ENCODE peak calls at places on chromosomes 11 and 22, in five cellular contexts. R, S, F, A and E are unnamed samples.

GRCh38 chr22:26481694-26482093 is 1.9 kb downstream of the HPS4 start:
- DNase-seq in F (no peak), S (no peak), R (no peak), A (peak; percentile 30), E (peak; percentile 17)

GRCh38 chr22:40244586-40244985 is 66.9 kb downstream of the TNRC6B start:
- DNase-seq in A (no peak), S (no peak), R (no peak), F (no peak), E (no peak)

GRCh38 chr11:22192642-22193347 is at the start of gene ANO5:
- DNase-seq in S (no peak), A (no peak), R (no peak), F (peak; percentile 7), E (no peak)

GRCh38 chr11:60345489-60345888 is 18.4 kb downstream of the MS4A6E start:
- DNase-seq in R (peak; percentile 24), A (no peak), S (no peak), F (peak; percentile 3), E (peak; percentile 52)

GRCh38 chr11:31443802-31444201 is 65.6 kb downstream of the IMMP1L start:
- DNase-seq in F (no peak), A (no peak), S (no peak), R (no peak), E (no peak)

GRCh38 chr22:43211941-43212433 is 25.1 kb upstream of the TTLL12 start:
- DNase-seq in S (no peak), R (no peak), A (no peak), F (no peak), E (no peak)

GRCh38 chr11:101835465-101836063 is 79.2 kb upstream of the CEP126 start:
- DNase-seq in R (no peak), A (no peak), S (no peak), F (no peak), E (no peak)

GRCh38 chr11:134514354-134514951 is 102.4 kb upstream of the B3GAT1 start:
- DNase-seq in S (no peak), F (no peak), R (no peak), A (no peak), E (no peak)

GRCh38 chr11:10709299-10710086 is 15.9 kb upstream of the IRAG1 start:
- DNase-seq in F (no peak), R (no peak), A (no peak), S (no peak), E (no peak)

GRCh38 chr11:100682247-100682969 is 4.7 kb upstream of the ARHGAP42 start:
- DNase-seq in R (no peak), A (no peak), S (no peak), F (peak; percentile 56), E (no peak)

GRCh38 chr22:40714514-40714966 is 35.3 kb downstream of the MCHR1 start:
- DNase-seq in A (no peak), R (no peak), F (peak; percentile 25), S (no peak), E (no peak)

DNA sequence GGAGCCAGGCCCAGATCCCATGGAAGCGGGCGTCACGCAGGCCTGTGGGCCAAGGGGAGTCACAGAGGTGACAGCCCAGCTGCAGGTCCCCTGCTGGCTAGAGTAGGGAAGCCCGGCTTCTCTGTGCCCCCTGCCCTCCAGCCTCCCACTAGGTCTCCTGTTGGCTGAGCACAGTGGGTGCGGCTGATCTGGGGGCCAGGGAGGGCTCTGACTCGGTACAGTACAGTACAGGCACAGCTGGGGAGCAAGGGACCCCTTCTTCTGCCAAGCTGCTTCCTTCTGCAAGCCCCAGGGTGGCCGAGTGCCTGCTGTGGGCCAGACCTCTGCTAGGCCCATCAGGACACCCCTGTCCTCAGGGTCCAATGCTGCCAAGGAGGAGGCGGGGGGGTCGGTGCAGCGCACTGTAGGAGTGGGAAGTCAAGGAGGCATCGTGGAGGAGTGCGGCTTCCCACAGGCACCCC is 10.1 kb downstream of the SUSD2 start:
- DNase-seq in A (no peak), R (no peak), F (no peak), S (no peak), E (no peak)
- TF ChIP-seq CTCF in A (no peak), R (no peak), F (no peak), S (no peak), E (no peak)

DNA sequence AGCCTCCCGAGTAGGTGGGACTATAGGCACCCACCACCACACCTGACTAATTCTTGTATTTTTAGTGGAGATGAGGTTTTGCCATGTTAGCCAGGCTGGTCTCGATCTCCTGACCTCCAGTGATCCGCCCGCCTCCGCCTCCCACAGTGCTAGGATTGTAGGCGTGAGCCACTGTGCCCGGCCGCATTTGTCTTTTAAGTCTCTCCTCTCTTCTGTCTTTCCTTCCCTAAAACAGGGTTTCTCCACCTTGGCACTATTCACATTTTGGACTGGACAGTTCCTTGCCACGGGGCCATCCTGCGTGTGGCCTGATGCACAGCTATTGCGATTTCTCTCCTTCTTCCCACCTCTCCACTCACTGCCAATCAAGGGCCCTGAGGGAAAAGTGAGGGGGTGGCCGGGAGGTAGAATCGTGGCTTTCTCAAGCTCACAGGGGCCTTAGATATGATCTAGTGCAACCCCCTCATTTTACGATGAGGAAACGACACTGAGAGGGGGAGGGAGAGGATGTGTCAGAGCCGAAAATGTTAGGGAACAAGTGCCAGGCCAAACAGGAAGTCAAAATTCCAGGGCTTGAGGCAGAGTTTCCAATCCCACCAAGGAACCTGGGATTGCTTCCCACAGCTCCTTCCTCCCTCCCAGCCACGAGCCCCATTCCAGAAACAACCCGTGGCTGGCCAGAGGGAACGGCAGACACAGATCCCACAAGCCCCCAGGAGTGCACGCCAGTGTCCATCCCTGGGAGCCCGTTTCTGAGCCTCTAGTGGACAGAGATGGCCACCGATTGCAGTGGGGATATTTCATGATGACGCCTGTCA is 21.2 kb downstream of the SCGB1A1 start:
- DNase-seq in F (peak; percentile 71), A (no peak), R (no peak), S (no peak), E (no peak)
- TF ChIP-seq CTCF in F (no peak), A (no peak), R (no peak), S (no peak), E (no peak)

DNA sequence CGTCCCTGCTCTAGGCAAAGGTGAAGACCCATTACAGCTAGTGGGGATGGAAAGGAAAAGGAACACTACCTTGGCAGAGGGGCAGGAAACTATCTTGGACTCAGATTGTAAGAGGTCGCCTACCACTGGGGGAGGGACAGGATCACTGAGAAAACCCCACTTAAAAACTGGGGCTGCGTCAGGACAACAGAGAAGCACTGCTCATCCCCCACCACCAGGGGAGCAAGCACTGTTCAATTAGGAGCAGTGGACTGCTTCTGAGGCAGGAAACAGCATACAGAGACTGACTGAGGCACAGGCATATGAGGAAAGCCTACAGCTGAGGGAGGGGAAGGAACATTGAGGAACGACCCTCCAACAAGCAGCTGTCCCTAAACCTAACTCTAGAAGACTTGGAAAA is 20.8 kb upstream of the DLAT start:
- DNase-seq in A (no peak), R (no peak), F (no peak), S (no peak), E (peak; percentile 42)
- TF ChIP-seq CTCF in A (peak; percentile 95), R (peak; percentile 23), F (peak; percentile 42), S (peak; percentile 61), E (no peak)

DNA sequence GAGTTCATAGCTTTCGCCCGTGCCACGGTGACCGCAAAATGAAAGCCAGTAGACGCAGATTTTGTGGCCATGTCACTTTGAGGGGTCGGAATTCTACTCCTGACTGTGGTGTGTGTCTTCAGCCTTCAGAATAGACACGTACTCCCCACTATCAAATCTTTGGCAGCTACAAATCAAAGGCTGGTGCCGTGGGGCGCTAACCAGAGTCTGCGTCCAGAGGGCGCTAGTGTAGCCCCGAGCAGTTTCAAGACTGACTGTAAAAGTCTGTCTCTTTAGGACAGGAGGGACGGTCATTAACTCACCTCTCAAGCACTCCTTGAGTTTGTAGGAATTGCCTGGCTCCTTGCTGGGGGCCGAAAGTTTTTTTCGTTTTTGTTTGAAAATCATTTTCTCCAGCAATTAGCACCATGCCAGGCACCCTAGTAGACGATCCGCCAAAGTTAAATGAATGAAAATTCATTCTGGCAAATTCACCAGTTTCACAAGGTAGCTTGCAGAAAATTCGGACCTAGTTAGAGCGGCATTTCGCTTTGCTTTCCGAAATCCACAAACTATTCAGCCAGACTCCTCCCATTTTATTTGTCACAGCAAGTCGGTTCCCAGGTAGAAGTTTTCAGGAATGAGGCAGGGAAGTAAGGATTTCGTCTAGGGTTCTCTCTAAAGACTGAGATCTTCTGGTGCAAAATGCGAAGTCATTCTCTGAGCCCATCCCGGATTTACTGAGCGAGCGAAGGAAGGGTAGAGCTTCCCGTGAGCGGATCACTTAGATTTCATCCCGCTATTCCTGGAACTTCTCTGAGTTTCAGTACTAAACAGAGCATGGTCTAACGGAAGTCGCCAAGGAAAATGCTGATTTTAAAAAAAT is 2.8 kb upstream of the CALCA start:
- DNase-seq in R (no peak), A (no peak), F (peak; percentile 49), S (peak; percentile 20), E (peak; percentile 85)
- TF ChIP-seq CTCF in R (peak; percentile 54), A (peak; percentile 75), F (peak; percentile 82), S (peak; percentile 89), E (peak; percentile 80)

GRCh38 chr11:2381494-2382128 is 4.5 kb downstream of the CD81 start:
- DNase-seq in S (no peak), R (no peak), A (no peak), F (no peak), E (no peak)
- TF ChIP-seq CTCF in S (no peak), R (no peak), A (no peak), F (no peak), E (no peak)

DNA sequence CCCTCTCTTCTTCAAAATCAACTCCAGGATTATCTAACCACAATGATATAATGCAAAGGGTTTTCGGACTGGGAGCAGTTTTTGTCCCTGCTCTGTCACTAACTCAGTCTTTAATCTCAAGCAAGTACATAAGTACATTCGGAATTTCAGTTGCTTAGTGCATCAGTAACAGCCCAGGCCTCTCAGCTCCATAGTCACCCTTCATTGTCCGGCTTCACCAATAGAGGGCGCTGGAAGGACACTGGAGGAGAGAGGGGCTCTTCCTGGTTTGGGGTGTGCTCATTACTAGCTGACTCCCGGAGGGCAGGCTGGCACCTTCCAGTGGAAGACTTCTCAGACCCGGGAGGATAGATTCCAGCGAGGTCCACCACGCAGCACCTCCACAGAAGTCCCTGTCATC is 90.4 kb upstream of the PDGFD start:
- DNase-seq in R (no peak), S (no peak), A (peak; percentile 7), F (peak; percentile 70), E (peak; percentile 44)
- TF ChIP-seq CTCF in R (peak; percentile 39), S (peak; percentile 58), A (peak; percentile 81), F (peak; percentile 89), E (peak; percentile 54)

DNA sequence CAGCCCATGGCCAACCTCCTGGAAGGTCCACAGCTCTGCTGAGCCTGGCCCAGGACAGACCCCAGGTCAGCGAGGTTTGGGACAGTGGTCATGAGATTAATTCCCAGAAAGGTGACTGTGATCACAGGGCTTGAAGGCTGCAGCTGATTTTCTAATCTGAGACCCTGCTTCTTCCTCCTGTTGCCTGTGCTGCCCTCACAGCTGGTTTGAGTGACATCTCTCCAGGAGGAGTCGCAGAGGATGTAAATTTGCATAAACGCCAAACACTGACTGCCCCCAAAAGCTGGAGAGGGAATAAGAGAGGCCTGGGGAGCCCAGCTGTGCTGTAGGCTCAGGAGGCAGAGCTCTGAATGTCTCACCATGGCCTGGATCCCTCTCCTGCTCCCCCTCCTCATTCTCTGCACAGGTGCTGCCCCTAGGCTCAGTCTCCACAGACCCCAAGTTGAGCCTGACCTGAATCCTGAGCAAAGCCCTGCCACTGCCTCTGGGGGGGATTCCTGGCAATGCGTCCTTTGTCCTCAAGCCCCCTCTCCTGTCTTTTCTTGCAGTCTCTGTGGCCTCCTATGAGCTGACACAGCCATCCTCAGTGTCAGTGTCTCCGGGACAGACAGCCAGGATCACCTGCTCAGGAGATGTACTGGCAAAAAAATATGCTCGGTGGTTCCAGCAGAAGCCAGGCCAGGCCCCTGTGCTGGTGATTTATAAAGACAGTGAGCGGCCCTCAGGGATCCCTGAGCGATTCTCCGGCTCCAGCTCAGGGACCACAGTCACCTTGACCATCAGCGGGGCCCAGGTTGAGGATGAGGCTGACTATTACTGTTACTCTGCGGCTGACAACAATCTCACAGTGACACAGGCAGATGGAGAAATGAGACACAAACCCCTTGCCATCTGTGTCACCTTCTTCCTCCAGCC is 23.8 kb downstream of the GGTLC2 start:
- DNase-seq in A (no peak), S (no peak), R (peak; percentile 41), F (no peak), E (no peak)
- TF ChIP-seq CTCF in A (no peak), S (no peak), R (no peak), F (no peak), E (no peak)